ENCODE peak calls at places on chromosomes 11 and 22, in six cellular contexts. Y is A549, B is K562, T is HepG2, Q is endothelial cell of umbilical vein, S is GM12878. E is an unnamed sample.
A peak's percentile ranks its signal among the peaks of the same experiment; 100 is the strongest.

GRCh38 chr11:13358871-13359270 is 81.3 kb downstream of the BMAL1 start:
- DNase-seq in Y (no peak), B (no peak), T (no peak), Q (no peak), S (no peak), E (no peak)

GRCh38 chr22:32661296-32661695 is 140.2 kb upstream of the TIMP3 start:
- DNase-seq in Y (no peak), B (no peak), T (no peak), Q (no peak), S (no peak), E (no peak)

GRCh38 chr22:26568207-26568706 is 21.7 kb downstream of the TPST2 start:
- DNase-seq in Y (no peak), B (no peak), T (no peak), Q (peak; percentile 57), S (no peak), E (peak; percentile 66)

GRCh38 chr11:31640611-31641010 is 131.0 kb downstream of the ELP4 start:
- DNase-seq in Y (no peak), B (no peak), T (no peak), Q (no peak), S (no peak), E (no peak)

GRCh38 chr11:1757861-1758610 is 5.7 kb downstream of the CTSD start:
- DNase-seq in Y (no peak), B (no peak), T (no peak), Q (no peak), S (no peak), E (peak; percentile 86)

GRCh38 chr11:118046051-118046963 is 30.6 kb upstream of the TMPRSS4 start:
- DNase-seq in Y (no peak), B (no peak), T (no peak), Q (no peak), S (peak; percentile 44), E (no peak)

GRCh38 chr11:96464695-96465307 is 75.0 kb downstream of the JRKL start:
- DNase-seq in Y (peak; percentile 72), B (peak; percentile 76), T (peak; percentile 68), Q (peak; percentile 64), S (peak; percentile 11), E (peak; percentile 80)

GRCh38 chr11:2382927-2383822 is 6.1 kb downstream of the CD81 start:
- DNase-seq in Y (no peak), B (no peak), T (no peak), Q (peak; percentile 51), S (no peak), E (peak; percentile 26)

GRCh38 chr22:44723801-44724200 is 21.8 kb downstream of the PRR5 start:
- DNase-seq in Y (peak; percentile 54), B (no peak), T (peak; percentile 34), Q (peak; percentile 50), S (peak; percentile 21), E (peak; percentile 54)

GRCh38 chr11:133968300-133968699 is 11.5 kb upstream of the IGSF9B start:
- DNase-seq in Y (no peak), B (no peak), T (no peak), Q (no peak), S (no peak), E (no peak)

GRCh38 chr11:116611998-116612620 is 160.7 kb downstream of the BUD13 start:
- DNase-seq in Y (no peak), B (no peak), T (no peak), Q (no peak), S (no peak), E (no peak)

GRCh38 chr11:16080688-16081388 is 275.5 kb downstream of the SOX6 start:
- DNase-seq in Y (no peak), B (no peak), T (no peak), Q (no peak), S (no peak), E (no peak)

GRCh38 chr22:50293441-50294318 is 13.8 kb downstream of the PLXNB2 start:
- DNase-seq in Y (peak; percentile 62), B (no peak), T (peak; percentile 87), Q (peak; percentile 83), S (no peak), E (peak; percentile 59)

GRCh38 chr11:72762641-72763304 is 10.6 kb upstream of the ARAP1 start:
- DNase-seq in Y (no peak), B (no peak), T (no peak), Q (no peak), S (no peak), E (no peak)
- TF ChIP-seq POLR2A in Y (no peak), B (no peak), T (no peak), Q (no peak), S (no peak), E (no peak)

DNA sequence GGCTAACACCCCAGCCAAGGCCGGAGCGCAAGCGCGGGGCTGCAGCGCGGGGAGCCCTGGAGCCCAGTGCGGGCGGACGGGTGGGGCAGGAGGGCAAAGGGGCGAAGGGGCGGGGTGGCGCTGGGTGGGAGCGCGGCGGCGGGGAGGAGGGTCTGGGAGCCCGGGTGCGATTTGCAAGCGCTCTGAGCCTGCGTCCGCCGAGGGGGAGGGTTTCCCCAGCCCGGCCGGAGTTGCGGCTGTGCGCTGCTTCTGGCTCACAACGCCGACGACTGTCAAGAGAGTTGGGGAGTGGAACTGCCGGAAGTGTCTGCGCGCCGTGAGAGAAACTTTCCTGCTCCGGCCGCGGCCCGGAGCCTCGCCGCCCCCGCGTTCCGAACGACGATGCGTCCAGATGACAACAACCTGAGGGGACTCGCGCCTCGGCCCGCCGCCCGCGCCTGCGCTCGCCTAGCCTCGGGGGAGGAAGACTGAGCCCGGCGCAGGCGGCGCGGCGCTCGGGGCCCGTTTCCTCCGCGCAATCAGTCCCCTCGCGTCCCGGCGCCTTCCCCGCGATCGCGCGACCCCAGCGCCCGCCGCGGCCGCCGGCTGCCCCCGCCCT is at the start of gene ARHGAP42:
- DNase-seq in Y (peak; percentile 74), B (peak; percentile 44), T (peak; percentile 16), Q (peak; percentile 61), S (no peak), E (peak; percentile 15)
- TF ChIP-seq MYC in Y (no peak), B (no peak), T (peak; percentile 22), Q (no peak), S (no peak), E (no peak)

GRCh38 chr11:417652-418342 is 3.0 kb upstream of the SIGIRR start:
- DNase-seq in Y (no peak), B (no peak), T (no peak), Q (no peak), S (no peak), E (no peak)

GRCh38 chr11:415640-416041 is 842 bp upstream of the SIGIRR start:
- DNase-seq in Y (no peak), B (no peak), T (no peak), Q (no peak), S (no peak), E (peak; percentile 44)

GRCh38 chr11:416757-417621 is 2.2 kb upstream of the SIGIRR start:
- DNase-seq in Y (no peak), B (no peak), T (no peak), Q (peak; percentile 18), S (no peak), E (peak; percentile 68)

GRCh38 chr11:414333-414857 is 404 bp downstream of the SIGIRR start:
- DNase-seq in Y (no peak), B (no peak), T (no peak), Q (no peak), S (no peak), E (peak; percentile 58)

GRCh38 chr11:416051-416756 is 1.4 kb upstream of the SIGIRR start:
- DNase-seq in Y (no peak), B (no peak), T (no peak), Q (no peak), S (no peak), E (peak; percentile 61)
- TF ChIP-seq CTCF in Y (no peak), B (no peak), T (no peak), Q (no peak), S (no peak), E (no peak)

GRCh38 chr22:39275814-39276443 is 31.1 kb upstream of the PDGFB start:
- DNase-seq in Y (no peak), B (no peak), T (no peak), Q (no peak), S (no peak), E (no peak)

GRCh38 chr22:39278040-39278439 is 33.3 kb upstream of the PDGFB start:
- DNase-seq in Y (no peak), B (no peak), T (no peak), Q (no peak), S (no peak), E (no peak)

GRCh38 chr22:39276461-39277134 is 31.8 kb upstream of the PDGFB start:
- DNase-seq in Y (no peak), B (no peak), T (no peak), Q (no peak), S (no peak), E (no peak)

GRCh38 chr22:39279170-39279850 is 34.5 kb upstream of the PDGFB start:
- DNase-seq in Y (no peak), B (no peak), T (no peak), Q (peak; percentile 57), S (no peak), E (no peak)

DNA sequence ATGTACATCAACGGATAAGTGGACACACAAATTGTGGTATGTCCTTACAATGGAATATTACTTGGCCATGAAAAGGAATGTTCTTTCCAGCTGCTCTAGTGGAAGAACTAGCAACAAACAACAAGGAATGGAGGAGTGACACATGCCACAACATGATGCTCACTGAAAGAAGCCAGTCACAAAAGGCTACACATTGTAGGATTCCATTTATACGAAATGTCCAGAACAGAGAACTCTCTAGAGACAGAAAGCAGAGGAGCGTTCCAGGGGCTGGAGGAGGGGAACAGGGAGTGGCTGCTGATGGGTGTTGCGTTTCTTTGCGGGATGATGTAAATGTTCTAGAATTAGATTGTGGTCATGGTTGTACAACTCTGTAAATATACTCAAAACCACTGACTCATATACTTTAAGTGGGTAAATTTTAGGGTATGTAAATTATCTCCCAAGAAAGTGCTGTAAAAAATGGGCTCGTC is 32.4 kb upstream of the PDGFB start:
- DNase-seq in Y (no peak), B (no peak), T (no peak), Q (no peak), S (no peak), E (no peak)
- TF ChIP-seq POLR2A in Y (no peak), B (no peak), T (no peak), Q (no peak), S (no peak), E (no peak)

DNA sequence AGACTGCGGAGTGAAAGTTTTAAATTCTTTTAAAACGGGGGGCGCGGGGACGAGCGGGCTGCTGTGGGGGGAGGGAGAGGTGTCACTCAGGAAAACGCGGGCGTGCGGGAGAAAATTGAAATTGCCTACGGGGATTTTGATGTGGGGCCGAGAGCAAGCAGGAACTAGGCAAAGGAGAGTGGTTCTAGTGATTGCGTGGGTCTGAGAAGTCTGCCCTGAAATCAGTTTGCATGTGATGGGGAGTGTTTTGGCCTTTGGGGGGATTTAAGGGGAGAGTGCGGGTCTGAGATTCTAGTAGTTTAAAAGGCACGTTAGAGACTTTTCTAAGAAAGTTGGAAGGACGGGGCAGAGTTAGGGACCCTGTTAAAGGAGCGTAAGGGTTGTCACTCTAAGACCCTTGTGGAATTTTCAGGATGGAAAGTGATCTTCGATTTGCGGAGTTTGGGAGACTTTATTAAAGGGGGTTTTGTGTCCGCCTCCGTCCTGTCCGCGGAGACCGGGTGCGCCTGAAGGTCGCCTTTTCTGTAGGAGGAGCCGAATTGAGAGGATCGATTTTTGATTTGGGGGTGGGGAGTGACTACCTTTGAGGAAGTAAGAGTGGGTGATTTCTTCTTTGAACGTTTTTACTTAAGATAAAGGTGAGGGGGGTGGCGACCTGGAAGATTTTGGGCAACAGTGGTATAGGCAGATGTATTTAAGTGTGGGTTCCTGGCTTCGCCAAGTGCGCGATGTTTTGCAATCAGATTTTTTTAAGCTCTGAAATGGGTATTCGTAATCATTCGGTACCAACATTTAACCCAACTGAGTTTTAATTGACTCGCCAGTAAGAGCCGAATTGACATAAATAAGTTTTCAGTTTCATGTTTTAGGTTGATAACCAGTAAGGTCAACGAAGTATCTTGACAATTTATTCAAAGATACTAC is 1.1 kb downstream of the EED start:
- DNase-seq in Y (no peak), B (peak; percentile 33), T (peak; percentile 23), Q (peak; percentile 37), S (no peak), E (peak; percentile 58)
- TF ChIP-seq MYC in Y (no peak), B (no peak), T (no peak), Q (no peak), S (no peak), E (no peak)

E was measured in NB4.